ENCODE peak calls at places on chromosomes 3 and 15, in eight cellular contexts. K, U, V, S, B, Y, O and M are unnamed samples.

GRCh38 chr15:30924353-30924752 is 20.6 kb downstream of the FAN1 start:
- DNase-seq in K (no peak), U (peak; percentile 47), V (no peak), S (peak; percentile 63), B (no peak), Y (no peak), O (no peak), M (no peak)

GRCh38 chr3:36957862-36958686 is 13.2 kb upstream of the TRANK1 start:
- DNase-seq in K (no peak), U (peak; percentile 29), V (no peak), S (no peak), B (no peak), Y (no peak), O (no peak), M (no peak)

GRCh38 chr3:50296721-50297383 is 2.4 kb downstream of the HYAL3 start:
- DNase-seq in K (no peak), U (no peak), V (no peak), S (no peak), B (no peak), Y (no peak), O (no peak), M (peak; percentile 76)

GRCh38 chr3:197027151-197027895 is 2.3 kb downstream of the MELTF start:
- DNase-seq in K (no peak), U (peak; percentile 25), V (no peak), S (no peak), B (no peak), Y (no peak), O (no peak), M (peak; percentile 75)

GRCh38 chr3:37852097-37852496 is 9.6 kb upstream of the CTDSPL start:
- DNase-seq in K (no peak), U (peak; percentile 29), V (no peak), S (no peak), B (no peak), Y (no peak), O (no peak), M (no peak)

GRCh38 chr3:146517684-146518435 is 26.5 kb downstream of the PLSCR1 start:
- DNase-seq in K (no peak), U (no peak), V (no peak), S (no peak), B (no peak), Y (peak; percentile 32), O (peak; percentile 53), M (no peak)

GRCh38 chr15:83598031-83598430 is 55.9 kb upstream of the ADAMTSL3 start:
- DNase-seq in K (no peak), U (no peak), V (no peak), S (no peak), B (no peak), Y (no peak), O (no peak), M (no peak)

GRCh38 chr3:49359623-49360022 is 1.5 kb upstream of the GPX1 start:
- DNase-seq in K (no peak), U (no peak), V (no peak), S (no peak), B (no peak), Y (no peak), O (no peak), M (no peak)

GRCh38 chr3:69462022-69462825 is 76.3 kb upstream of the FRMD4B start:
- DNase-seq in K (no peak), U (no peak), V (no peak), S (no peak), B (no peak), Y (no peak), O (no peak), M (no peak)

GRCh38 chr3:133476971-133477375 is 77.1 kb downstream of the BFSP2 start:
- DNase-seq in K (no peak), U (no peak), V (no peak), S (no peak), B (no peak), Y (no peak), O (peak; percentile 53), M (no peak)

GRCh38 chr15:60865507-60865906 is 363.6 kb downstream of the RORA start:
- DNase-seq in K (no peak), U (peak; percentile 14), V (no peak), S (no peak), B (no peak), Y (no peak), O (no peak), M (no peak)

GRCh38 chr15:92647467-92648163 is 8.0 kb downstream of the FAM174B start:
- DNase-seq in K (no peak), U (no peak), V (no peak), S (no peak), B (no peak), Y (no peak), O (no peak), M (no peak)

GRCh38 chr15:92645731-92646130 is 9.8 kb downstream of the FAM174B start:
- DNase-seq in K (no peak), U (no peak), V (no peak), S (no peak), B (no peak), Y (no peak), O (no peak), M (no peak)

GRCh38 chr15:92645051-92645631 is 10.4 kb downstream of the FAM174B start:
- DNase-seq in K (no peak), U (no peak), V (no peak), S (no peak), B (no peak), Y (no peak), O (no peak), M (no peak)

GRCh38 chr15:92646216-92646615 is 9.4 kb downstream of the FAM174B start:
- DNase-seq in K (no peak), U (no peak), V (no peak), S (no peak), B (no peak), Y (no peak), O (no peak), M (no peak)

GRCh38 chr15:92643849-92644815 is 11.4 kb downstream of the FAM174B start:
- DNase-seq in K (no peak), U (no peak), V (no peak), S (no peak), B (no peak), Y (no peak), O (no peak), M (peak; percentile 9)
- H3K27ac ChIP-seq in K (no peak overlapping the region), U (no peak overlapping the region), V (no peak overlapping the region), S (no peak overlapping the region), B (peak overlapping the region; percentile 49), Y (no peak overlapping the region), O (no peak overlapping the region), M (no peak overlapping the region)

GRCh38 chr15:25058080-25058785 is 103.4 kb downstream of the SNRPN start:
- DNase-seq in K (no peak), U (no peak), V (no peak), S (peak; percentile 32), B (no peak), Y (no peak), O (no peak), M (no peak)

GRCh38 chr15:25061808-25062550 is 107.2 kb downstream of the SNRPN start:
- DNase-seq in K (no peak), U (no peak), V (no peak), S (peak; percentile 12), B (no peak), Y (no peak), O (no peak), M (no peak)

GRCh38 chr15:25060996-25061620 is 106.3 kb downstream of the SNRPN start:
- DNase-seq in K (no peak), U (no peak), V (no peak), S (peak; percentile 16), B (no peak), Y (no peak), O (no peak), M (no peak)

GRCh38 chr15:25060472-25060803 is 105.7 kb downstream of the SNRPN start:
- DNase-seq in K (no peak), U (no peak), V (no peak), S (peak; percentile 32), B (no peak), Y (no peak), O (no peak), M (no peak)

DNA sequence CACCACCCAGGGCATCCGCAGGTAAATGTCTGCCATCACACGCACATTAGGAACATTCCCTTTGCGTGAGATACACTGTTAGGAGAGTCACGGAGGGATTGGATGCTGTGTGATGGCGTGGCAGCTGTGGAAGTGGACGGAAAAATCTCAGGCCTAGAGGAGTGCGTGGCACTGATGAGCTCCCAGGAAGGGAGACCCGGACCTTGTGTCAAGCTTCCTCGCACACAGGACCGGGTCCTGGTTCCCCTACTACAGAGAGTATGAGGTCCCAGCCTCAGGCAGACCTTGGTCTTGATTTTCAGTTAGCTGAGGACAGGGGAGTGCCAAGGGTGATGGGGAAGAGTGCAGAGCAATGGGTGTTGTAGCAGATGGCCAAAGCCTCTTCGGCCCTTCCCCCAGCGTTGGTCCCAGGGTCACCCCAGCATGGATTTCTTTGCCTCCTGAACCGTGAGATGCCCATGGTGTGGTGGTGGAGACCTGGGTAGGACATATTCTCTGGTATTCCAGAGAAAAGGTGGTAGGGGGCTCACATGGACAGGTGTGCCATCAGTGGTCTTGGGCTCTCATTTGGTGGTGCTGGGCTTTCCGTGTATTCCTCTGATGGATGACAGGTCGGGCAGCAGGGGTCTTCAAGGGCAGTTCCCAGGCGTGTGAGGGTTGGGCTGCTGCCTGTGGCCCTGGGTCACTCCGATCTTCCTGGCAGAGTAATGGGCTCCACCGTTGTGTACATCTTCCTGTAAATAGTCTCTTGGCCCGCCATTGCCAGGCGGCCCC is 105.1 kb downstream of the SNRPN start:
- DNase-seq in K (no peak), U (no peak), V (no peak), S (peak; percentile 22), B (no peak), Y (no peak), O (no peak), M (no peak)
- H3K9me3 ChIP-seq in K (peaks cover 100% of the 10 kb centered on the region), U (peaks cover 20% of the 10 kb centered on the region), V (peaks cover 49% of the 10 kb centered on the region), S (peaks cover 69% of the 10 kb centered on the region), B (peaks cover 76% of the 10 kb centered on the region), Y (no peaks in the 10 kb centered on the region), O (peaks cover 31% of the 10 kb centered on the region), M (peaks cover 94% of the 10 kb centered on the region)

GRCh38 chr3:16378920-16379319 is 113.9 kb downstream of the OXNAD1 start:
- DNase-seq in K (no peak), U (no peak), V (no peak), S (peak; percentile 55), B (no peak), Y (no peak), O (no peak), M (no peak)
- H3K4me1 ChIP-seq in K (peaks cover 60% of the 10 kb centered on the region), U (peaks cover 12% of the 10 kb centered on the region), V (peaks cover 10% of the 10 kb centered on the region), S (peaks cover 21% of the 10 kb centered on the region), B (peaks cover 93% of the 10 kb centered on the region), Y (no peaks in the 10 kb centered on the region), O (no peaks in the 10 kb centered on the region), M (no peaks in the 10 kb centered on the region)

GRCh38 chr3:94063497-94064119 is 747 bp downstream of the NSUN3 start:
- DNase-seq in K (no peak), U (no peak), V (no peak), S (no peak), B (no peak), Y (no peak), O (peak; percentile 24), M (no peak)

GRCh38 chr3:94062513-94063404 is at the start of the genes DHFR2 and NSUN3:
- DNase-seq in K (peak; percentile 96), U (peak; percentile 99), V (peak; percentile 75), S (peak; percentile 94), B (peak; percentile 95), Y (peak; percentile 91), O (peak; percentile 93), M (peak; percentile 96)

GRCh38 chr3:94066829-94067470 is 4.1 kb downstream of the NSUN3 start:
- DNase-seq in K (no peak), U (no peak), V (no peak), S (no peak), B (no peak), Y (no peak), O (no peak), M (no peak)

GRCh38 chr3:94065819-94066218 is 3.0 kb downstream of the NSUN3 start:
- DNase-seq in K (no peak), U (no peak), V (no peak), S (no peak), B (no peak), Y (no peak), O (no peak), M (no peak)

GRCh38 chr3:94064243-94064642 is 1.4 kb downstream of the NSUN3 start:
- DNase-seq in K (no peak), U (no peak), V (no peak), S (no peak), B (no peak), Y (no peak), O (no peak), M (no peak)
- H3K27ac ChIP-seq in K (no peak overlapping the region), U (no peak overlapping the region), V (no peak overlapping the region), S (no peak overlapping the region), B (no peak overlapping the region), Y (no peak overlapping the region), O (peak overlapping the region; percentile 96), M (no peak overlapping the region)